ENCODE peak calls at places on chromosomes 13 and 19, in six cellular contexts. A, I, O, K, G and P are unnamed samples.

GRCh38 chr19:23778566-23778965 is 19.9 kb upstream of the ZNF681 start:
- DNase-seq in O (no peak), A (no peak), G (peak; percentile 46), I (no peak), K (no peak), P (no peak)

GRCh38 chr19:41501854-41502253 is 58.9 kb downstream of the ERICH4 start:
- DNase-seq in O (no peak), G (no peak), A (no peak), I (no peak), K (no peak), P (no peak)

GRCh38 chr13:43567608-43568007 is 219.2 kb downstream of the ENOX1 start:
- DNase-seq in O (peak; percentile 69), K (no peak), G (no peak), I (no peak), A (peak; percentile 18), P (no peak)

GRCh38 chr13:99626461-99627082 is 125.3 kb downstream of the TM9SF2 start:
- DNase-seq in I (no peak), A (peak; percentile 53), K (no peak), G (no peak), O (peak; percentile 57), P (peak; percentile 30)

GRCh38 chr19:55576746-55577145 is 3.9 kb downstream of the ZNF579 start:
- DNase-seq in O (no peak), A (no peak), K (no peak), I (no peak), G (no peak), P (no peak)

GRCh38 chr19:19304186-19304975 is 15.9 kb downstream of the SUGP1 start:
- DNase-seq in O (no peak), I (no peak), A (no peak), K (no peak), G (no peak), P (no peak)

GRCh38 chr19:35811317-35812219 is 1.1 kb downstream of the PRODH2 start:
- DNase-seq in K (no peak), A (no peak), I (no peak), O (no peak), G (peak; percentile 44), P (no peak)

GRCh38 chr19:15280048-15280725 is 47.9 kb upstream of the EPHX3 start:
- DNase-seq in K (no peak), I (no peak), O (no peak), A (peak; percentile 72), G (peak; percentile 92), P (peak; percentile 37)

GRCh38 chr19:10920781-10921180 is 7.7 kb downstream of the YIPF2 start:
- DNase-seq in G (no peak), I (no peak), K (no peak), A (no peak), O (no peak), P (no peak)

GRCh38 chr13:98839826-98840769 is 87.6 kb upstream of the SLC15A1 start:
- DNase-seq in I (peak; percentile 39), K (no peak), A (peak; percentile 46), O (peak; percentile 55), G (peak; percentile 77), P (peak; percentile 87)